ENCODE peak calls at places on chromosomes 7 and 10, in four cellular contexts. N, W, S and J are unnamed samples.

GRCh38 chr7:82789883-82790609 is 346.5 kb upstream of the CACNA2D1 start:
- DNase-seq in N (no peak), W (no peak), S (no peak), J (no peak)

GRCh38 chr10:119326167-119326566 is 118.8 kb downstream of the GRK5 start:
- DNase-seq in N (no peak), W (no peak), S (no peak), J (no peak)

GRCh38 chr10:77159538-77160110 is 478.0 kb downstream of the KCNMA1 start:
- DNase-seq in N (no peak), W (no peak), S (no peak), J (no peak)

GRCh38 chr7:45224832-45225231 is 67.2 kb downstream of the RAMP3 start:
- DNase-seq in N (no peak), W (no peak), S (no peak), J (peak)

GRCh38 chr7:43307522-43307921 is 195.1 kb downstream of the HECW1 start:
- DNase-seq in N (no peak), W (no peak), S (no peak), J (no peak)

GRCh38 chr7:137970263-137970975 is 31.5 kb downstream of the CREB3L2 start:
- DNase-seq in N (no peak), W (no peak), S (no peak), J (peak)

GRCh38 chr10:82934429-82934828 is 1059.4 kb downstream of the NRG3 start:
- DNase-seq in N (no peak), W (no peak), S (no peak), J (no peak)

GRCh38 chr7:157657741-157658740 is 321.2 kb downstream of the DNAJB6 start:
- DNase-seq in N (no peak), W (no peak), S (no peak), J (no peak)

GRCh38 chr7:121195859-121196588 is 132.8 kb upstream of the WNT16 start:
- DNase-seq in N (no peak), W (no peak), S (no peak), J (no peak)

GRCh38 chr7:75662579-75663301 is 76.0 kb downstream of the HIP1 start:
- DNase-seq in N (no peak), W (no peak), S (peak), J (no peak)

GRCh38 chr10:75396861-75397570 is 4.5 kb downstream of the ZNF503 start:
- DNase-seq in N (no peak), W (no peak), S (no peak), J (no peak)

GRCh38 chr10:50807851-50808776 is 68.4 kb downstream of the ASAH2B start:
- DNase-seq in N (no peak), W (peak), S (no peak), J (no peak)

GRCh38 chr7:33733865-33734650 is 171.3 kb upstream of the BMPER start:
- DNase-seq in N (no peak), W (no peak), S (no peak), J (no peak)

GRCh38 chr10:49539320-49539885 is 482 bp upstream of the ERCC6 start:
- DNase-seq in N (peak), W (peak), S (no peak), J (peak)

GRCh38 chr7:122803323-122803722 is 82.9 kb downstream of the CADPS2 start:
- DNase-seq in N (peak), W (peak), S (no peak), J (no peak)

GRCh38 chr7:85773116-85773783 is 586.4 kb upstream of the SEMA3D start:
- DNase-seq in N (no peak), W (no peak), S (no peak), J (no peak)

GRCh38 chr10:9833871-9834454 is 1183.7 kb upstream of the CELF2 start:
- DNase-seq in N (no peak), W (no peak), S (no peak), J (no peak)

GRCh38 chr7:7681936-7682329 is 36.5 kb downstream of the RPA3 start:
- DNase-seq in N (no peak), W (no peak), S (no peak), J (no peak)

DNA sequence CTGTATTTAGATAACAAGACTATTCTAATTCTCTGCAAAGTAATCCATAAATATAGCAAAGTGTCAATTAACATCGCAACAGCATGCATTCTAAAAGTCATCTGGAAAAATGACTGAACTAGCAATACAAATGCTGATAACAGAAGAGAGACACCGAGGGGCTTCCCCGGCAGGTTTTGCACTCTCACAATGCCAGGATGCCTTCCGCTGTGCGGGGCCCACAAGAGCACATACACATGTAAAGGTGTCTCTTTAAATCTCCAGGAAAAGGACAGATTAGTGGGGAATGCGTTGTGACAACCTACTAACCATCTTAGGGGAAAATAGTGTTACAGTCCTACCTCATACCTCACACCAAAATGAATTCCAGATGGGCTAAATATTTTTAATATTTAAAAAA is 86.9 kb downstream of the CXCL12 start:
- DNase-seq in N (no peak), W (no peak), S (no peak), J (no peak)
- TF ChIP-seq JUND in N (no peak), W (no peak), S (no peak), J (no peak)

GRCh38 chr7:98040626-98041025 is 50.6 kb upstream of the OCM2 start:
- DNase-seq in N (no peak), W (no peak), S (no peak), J (no peak)

GRCh38 chr7:98034044-98035035 is 44.3 kb upstream of the OCM2 start:
- DNase-seq in N (no peak), W (no peak), S (no peak), J (no peak)

GRCh38 chr7:98038731-98039130 is 48.7 kb upstream of the OCM2 start:
- DNase-seq in N (no peak), W (no peak), S (no peak), J (no peak)
- TF ChIP-seq JUND in N (no peak), W (no peak), S (no peak), J (no peak)

GRCh38 chr7:100166966-100167911 is 1.2 kb downstream of the GAL3ST4 start:
- DNase-seq in N (no peak), W (no peak), S (no peak), J (no peak)

GRCh38 chr7:100160067-100160466 is 1.5 kb upstream of the TRAPPC14 start:
- DNase-seq in N (no peak), W (no peak), S (no peak), J (no peak)

GRCh38 chr7:100166317-100166940 is 2.0 kb downstream of the GAL3ST4 start:
- DNase-seq in N (no peak), W (no peak), S (no peak), J (no peak)

GRCh38 chr7:100162874-100163533 is 4.5 kb upstream of the TRAPPC14 start:
- DNase-seq in N (no peak), W (no peak), S (no peak), J (no peak)

GRCh38 chr7:100163871-100164270 is 4.5 kb downstream of the GAL3ST4 start:
- DNase-seq in N (no peak), W (no peak), S (no peak), J (no peak)
- TF ChIP-seq JUND in N (no peak), W (no peak), S (no peak), J (no peak)

DNA sequence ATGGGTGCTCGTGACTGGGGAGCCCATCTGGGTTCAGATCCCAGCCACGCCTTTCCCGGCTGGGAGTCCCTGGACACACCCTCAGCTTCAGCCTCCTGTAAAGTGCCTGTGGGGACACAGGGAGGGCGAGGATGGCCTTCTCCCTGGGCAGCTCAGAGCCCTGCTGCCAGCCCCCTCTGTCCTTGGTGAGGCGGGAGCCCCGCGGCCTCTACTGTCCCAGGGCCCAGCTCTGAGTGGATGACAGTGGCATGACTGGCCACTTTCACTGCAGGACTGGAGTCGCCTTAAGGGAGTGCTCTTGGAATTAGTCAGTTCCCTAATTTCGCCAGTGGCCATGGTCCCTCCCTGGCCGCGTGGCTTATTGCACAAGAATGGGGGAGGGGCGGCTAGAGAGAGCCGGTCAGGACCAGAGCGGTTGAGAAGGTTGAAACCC is 4.6 kb downstream of the BRI3 start:
- DNase-seq in N (peak), W (peak), S (no peak), J (peak)
- TF ChIP-seq JUND in N (no peak), W (no peak), S (no peak), J (no peak)

DNA sequence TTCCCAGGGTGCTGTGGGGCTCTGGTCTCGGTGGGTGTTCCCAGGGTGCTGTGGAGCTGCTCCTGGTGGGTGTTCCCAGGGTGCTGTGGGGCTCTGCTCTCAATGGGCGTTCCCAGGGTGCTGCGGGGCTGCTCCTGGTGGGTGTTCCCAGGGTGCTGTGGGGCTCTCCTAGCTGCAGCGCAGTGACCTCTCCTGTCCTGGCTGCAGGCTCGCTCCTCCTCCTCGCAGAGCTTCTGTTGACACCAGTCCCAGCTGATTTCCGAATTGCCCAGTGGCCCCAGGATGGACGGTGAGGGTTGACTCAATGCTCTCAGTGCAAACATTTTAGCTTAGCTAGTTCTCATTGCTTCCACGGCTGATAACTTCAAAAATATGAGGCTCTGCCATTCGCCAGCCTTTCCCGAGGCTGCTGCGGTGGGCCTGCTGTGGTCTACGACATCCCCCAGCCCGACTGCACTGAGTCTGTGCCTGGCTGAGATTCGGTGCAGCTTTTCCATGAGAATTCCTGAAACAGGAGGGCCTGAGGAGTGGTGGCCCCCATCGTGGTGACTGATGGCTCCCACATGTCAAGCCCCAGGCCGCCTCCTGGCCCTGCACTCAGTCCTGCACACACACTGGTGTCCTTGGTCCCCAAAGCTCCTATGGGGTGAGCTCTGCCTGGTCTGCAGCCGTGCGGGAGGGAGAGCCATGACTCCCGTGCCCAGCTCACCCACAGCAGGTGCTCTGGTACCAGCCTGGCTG is 58.3 kb upstream of the NKX6-2 start:
- DNase-seq in N (no peak), W (no peak), S (no peak), J (no peak)
- TF ChIP-seq JUND in N (no peak), W (no peak), S (no peak), J (no peak)

GRCh38 chr7:30160329-30160728 is 25.5 kb downstream of the MTURN start:
- DNase-seq in N (no peak), W (no peak), S (no peak), J (no peak)

GRCh38 chr7:30162133-30162532 is 27.3 kb downstream of the MTURN start:
- DNase-seq in N (no peak), W (no peak), S (no peak), J (no peak)

GRCh38 chr7:30159698-30160143 is 24.9 kb downstream of the MTURN start:
- DNase-seq in N (no peak), W (peak), S (no peak), J (no peak)

GRCh38 chr7:30157217-30157616 is 22.4 kb downstream of the MTURN start:
- DNase-seq in N (no peak), W (no peak), S (no peak), J (no peak)

GRCh38 chr7:30159153-30159552 is 24.4 kb downstream of the MTURN start:
- DNase-seq in N (no peak), W (no peak), S (no peak), J (no peak)
- TF ChIP-seq JUND in N (no peak), W (no peak), S (no peak), J (no peak)

DNA sequence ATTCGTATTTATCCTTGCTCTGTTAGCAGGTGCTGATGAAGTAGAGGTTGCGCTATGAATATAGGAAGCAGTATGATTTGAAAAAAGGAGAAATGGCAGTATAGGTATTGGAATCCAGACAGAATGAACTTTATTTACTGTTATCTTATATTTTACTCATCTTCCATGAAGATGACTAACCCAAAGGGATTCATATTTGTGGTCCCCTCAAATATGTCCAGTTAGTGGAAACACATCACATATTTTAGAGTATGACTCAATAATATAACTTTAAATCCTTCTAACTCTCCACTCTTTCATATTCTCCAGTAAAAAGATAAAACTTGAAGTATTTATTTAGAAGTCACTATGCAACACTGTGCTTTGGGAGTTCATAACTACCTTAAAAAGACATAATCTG is 286.5 kb upstream of the LRRTM3 start:
- DNase-seq in N (no peak), W (no peak), S (no peak), J (no peak)
- TF ChIP-seq JUND in N (no peak), W (no peak), S (no peak), J (no peak)

GRCh38 chr7:6392712-6393666 is 54.8 kb downstream of the DAGLB start:
- DNase-seq in N (peak), W (no peak), S (peak), J (no peak)
- TF ChIP-seq JUND in N (no peak), W (no peak), S (no peak), J (no peak)

DNA sequence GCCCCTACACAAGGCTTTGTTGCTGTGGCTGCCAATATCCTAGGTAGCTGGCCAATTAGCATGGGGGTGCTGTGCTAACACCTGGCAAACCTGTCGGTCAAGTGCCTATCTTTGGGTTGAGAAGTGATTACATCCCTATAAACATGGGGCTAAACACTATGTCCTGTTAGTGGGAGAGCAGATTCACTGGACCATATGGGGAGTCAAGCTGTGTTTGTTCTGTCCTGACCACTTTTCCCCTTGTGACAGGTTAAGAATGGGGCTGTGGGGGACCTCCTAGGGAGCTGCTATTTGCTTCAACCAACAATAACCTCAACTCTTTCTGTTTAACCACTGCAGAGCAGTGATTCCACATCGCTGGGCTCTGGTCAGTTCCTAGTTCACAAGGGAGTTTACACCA is 151.5 kb upstream of the AOAH start:
- DNase-seq in N (no peak), W (no peak), S (no peak), J (no peak)
- TF ChIP-seq JUND in N (no peak), W (no peak), S (no peak), J (no peak)